ENCODE peak calls at places on chromosomes 12 and 14, in seven cellular contexts. One of them, this sample, is unnamed.

GRCh38 chr12:49777800-49778748 is 36.7 kb downstream of the TMBIM6 start:
- DNase-seq in HEK293T: peak; percentile 78
- DNase-seq in foreskin fibroblast: no peak
- DNase-seq in naive thymus-derived CD4-positive, alpha-beta T cell: peak; percentile 74
- DNase-seq in IMR-90: peak; percentile 16
- DNase-seq in EH: peak; percentile 43
- DNase-seq in activated effector memory CD4-positive, alpha-beta T cell treated with Interleukin-2 at 50 U/mL for 16 hours: peak; percentile 63
- DNase-seq in this sample: no peak

GRCh38 chr12:71060426-71060825 is 97.4 kb downstream of the TSPAN8 start:
- DNase-seq in foreskin fibroblast: no peak
- DNase-seq in EH: no peak
- DNase-seq in HEK293T: no peak
- DNase-seq in naive thymus-derived CD4-positive, alpha-beta T cell: no peak
- DNase-seq in activated effector memory CD4-positive, alpha-beta T cell treated with Interleukin-2 at 50 U/mL for 16 hours: no peak
- DNase-seq in IMR-90: no peak
- DNase-seq in this sample: no peak

GRCh38 chr14:47191693-47192092 is 483.7 kb downstream of the MDGA2 start:
- DNase-seq in IMR-90: no peak
- DNase-seq in EH: no peak
- DNase-seq in HEK293T: no peak
- DNase-seq in naive thymus-derived CD4-positive, alpha-beta T cell: no peak
- DNase-seq in foreskin fibroblast: no peak
- DNase-seq in activated effector memory CD4-positive, alpha-beta T cell treated with Interleukin-2 at 50 U/mL for 16 hours: no peak
- DNase-seq in this sample: no peak

GRCh38 chr14:78302841-78303240 is 132.7 kb downstream of the NRXN3 start:
- DNase-seq in naive thymus-derived CD4-positive, alpha-beta T cell: no peak
- DNase-seq in IMR-90: no peak
- DNase-seq in HEK293T: no peak
- DNase-seq in foreskin fibroblast: no peak
- DNase-seq in EH: no peak
- DNase-seq in activated effector memory CD4-positive, alpha-beta T cell treated with Interleukin-2 at 50 U/mL for 16 hours: no peak
- DNase-seq in this sample: no peak

GRCh38 chr14:20632448-20632830 is 9.1 kb downstream of the OR6S1 start:
- DNase-seq in EH: no peak
- DNase-seq in IMR-90: no peak
- DNase-seq in HEK293T: peak; percentile 21
- DNase-seq in foreskin fibroblast: no peak
- DNase-seq in activated effector memory CD4-positive, alpha-beta T cell treated with Interleukin-2 at 50 U/mL for 16 hours: no peak
- DNase-seq in naive thymus-derived CD4-positive, alpha-beta T cell: no peak
- DNase-seq in this sample: no peak

GRCh38 chr12:237026-237815 is 23.3 kb upstream of the SLC6A12 start:
- DNase-seq in activated effector memory CD4-positive, alpha-beta T cell treated with Interleukin-2 at 50 U/mL for 16 hours: no peak
- DNase-seq in naive thymus-derived CD4-positive, alpha-beta T cell: no peak
- DNase-seq in EH: no peak
- DNase-seq in HEK293T: no peak
- DNase-seq in IMR-90: no peak
- DNase-seq in foreskin fibroblast: no peak
- DNase-seq in this sample: no peak

GRCh38 chr12:4118601-4119156 is 154.9 kb upstream of the CCND2 start:
- DNase-seq in HEK293T: no peak
- DNase-seq in activated effector memory CD4-positive, alpha-beta T cell treated with Interleukin-2 at 50 U/mL for 16 hours: no peak
- DNase-seq in IMR-90: no peak
- DNase-seq in foreskin fibroblast: no peak
- DNase-seq in naive thymus-derived CD4-positive, alpha-beta T cell: no peak
- DNase-seq in EH: no peak
- DNase-seq in this sample: no peak

GRCh38 chr12:62726471-62726980 is 208.4 kb downstream of the PPM1H start:
- DNase-seq in EH: no peak
- DNase-seq in foreskin fibroblast: no peak
- DNase-seq in HEK293T: no peak
- DNase-seq in naive thymus-derived CD4-positive, alpha-beta T cell: no peak
- DNase-seq in IMR-90: no peak
- DNase-seq in activated effector memory CD4-positive, alpha-beta T cell treated with Interleukin-2 at 50 U/mL for 16 hours: no peak
- DNase-seq in this sample: no peak

GRCh38 chr14:91219505-91220389 is 24.8 kb downstream of the GPR68 start:
- DNase-seq in naive thymus-derived CD4-positive, alpha-beta T cell: no peak
- DNase-seq in HEK293T: no peak
- DNase-seq in foreskin fibroblast: no peak
- DNase-seq in EH: no peak
- DNase-seq in IMR-90: no peak
- DNase-seq in activated effector memory CD4-positive, alpha-beta T cell treated with Interleukin-2 at 50 U/mL for 16 hours: no peak
- DNase-seq in this sample: no peak

GRCh38 chr14:32545109-32545857 is 216.2 kb downstream of the AKAP6 start:
- DNase-seq in foreskin fibroblast: no peak
- DNase-seq in activated effector memory CD4-positive, alpha-beta T cell treated with Interleukin-2 at 50 U/mL for 16 hours: no peak
- DNase-seq in EH: peak; percentile 14
- DNase-seq in naive thymus-derived CD4-positive, alpha-beta T cell: no peak
- DNase-seq in IMR-90: no peak
- DNase-seq in HEK293T: no peak
- DNase-seq in this sample: no peak

GRCh38 chr12:42798811-42799438 is 209.4 kb upstream of the PRICKLE1 start:
- DNase-seq in activated effector memory CD4-positive, alpha-beta T cell treated with Interleukin-2 at 50 U/mL for 16 hours: no peak
- DNase-seq in EH: peak; percentile 82
- DNase-seq in foreskin fibroblast: peak; percentile 56
- DNase-seq in IMR-90: peak; percentile 76
- DNase-seq in naive thymus-derived CD4-positive, alpha-beta T cell: no peak
- DNase-seq in HEK293T: no peak
- DNase-seq in this sample: no peak

GRCh38 chr14:76828339-76829015 is 2.3 kb downstream of the LRRC74A start:
- DNase-seq in activated effector memory CD4-positive, alpha-beta T cell treated with Interleukin-2 at 50 U/mL for 16 hours: no peak
- DNase-seq in EH: no peak
- DNase-seq in naive thymus-derived CD4-positive, alpha-beta T cell: no peak
- DNase-seq in foreskin fibroblast: no peak
- DNase-seq in HEK293T: no peak
- DNase-seq in IMR-90: no peak
- DNase-seq in this sample: no peak

GRCh38 chr12:52389313-52390207 is 4.1 kb upstream of the KRT84 start:
- DNase-seq in naive thymus-derived CD4-positive, alpha-beta T cell: no peak
- DNase-seq in IMR-90: no peak
- DNase-seq in activated effector memory CD4-positive, alpha-beta T cell treated with Interleukin-2 at 50 U/mL for 16 hours: no peak
- DNase-seq in foreskin fibroblast: no peak
- DNase-seq in EH: peak; percentile 43
- DNase-seq in HEK293T: no peak
- DNase-seq in this sample: no peak

GRCh38 chr12:11171953-11172675 is 1.1 kb downstream of the SMIM10L1 start:
- DNase-seq in foreskin fibroblast: no peak
- DNase-seq in activated effector memory CD4-positive, alpha-beta T cell treated with Interleukin-2 at 50 U/mL for 16 hours: no peak
- DNase-seq in HEK293T: peak; percentile 14
- DNase-seq in IMR-90: peak; percentile 19
- DNase-seq in EH: peak; percentile 36
- DNase-seq in naive thymus-derived CD4-positive, alpha-beta T cell: no peak
- DNase-seq in this sample: no peak

GRCh38 chr14:22427771-22428228 is 161.2 kb downstream of the DAD1 start:
- DNase-seq in naive thymus-derived CD4-positive, alpha-beta T cell: no peak
- DNase-seq in HEK293T: no peak
- DNase-seq in IMR-90: peak; percentile 57
- DNase-seq in EH: peak; percentile 56
- DNase-seq in activated effector memory CD4-positive, alpha-beta T cell treated with Interleukin-2 at 50 U/mL for 16 hours: no peak
- DNase-seq in foreskin fibroblast: peak; percentile 33
- DNase-seq in this sample: no peak

GRCh38 chr12:122003646-122004611 is 17.8 kb upstream of the BCL7A start:
- DNase-seq in HEK293T: no peak
- DNase-seq in foreskin fibroblast: no peak
- DNase-seq in EH: peak; percentile 76
- DNase-seq in activated effector memory CD4-positive, alpha-beta T cell treated with Interleukin-2 at 50 U/mL for 16 hours: no peak
- DNase-seq in IMR-90: no peak
- DNase-seq in naive thymus-derived CD4-positive, alpha-beta T cell: no peak
- DNase-seq in this sample: no peak

GRCh38 chr14:104865631-104866441 is 768 bp downstream of the CEP170B start:
- DNase-seq in EH: peak; percentile 86
- DNase-seq in HEK293T: peak; percentile 63
- DNase-seq in naive thymus-derived CD4-positive, alpha-beta T cell: no peak
- DNase-seq in activated effector memory CD4-positive, alpha-beta T cell treated with Interleukin-2 at 50 U/mL for 16 hours: peak; percentile 12
- DNase-seq in IMR-90: peak; percentile 67
- DNase-seq in foreskin fibroblast: peak; percentile 76
- DNase-seq in this sample: no peak

This sample was measured in breast epithelium.